ENCODE peak calls at places on chromosomes 12 and 14, in four cellular contexts. One of them, this sample, is unnamed.

GRCh38 chr12:94095618-94096017 is 52.8 kb upstream of the PLXNC1 start:
- DNase-seq in heart left ventricle: no peak
- DNase-seq in thoracic aorta: no peak
- DNase-seq in tibial artery: no peak
- DNase-seq in this sample: no peak

GRCh38 chr12:12254549-12254948 is 12.3 kb downstream of the LRP6 start:
- DNase-seq in heart left ventricle: no peak
- DNase-seq in thoracic aorta: no peak
- DNase-seq in tibial artery: no peak
- DNase-seq in this sample: no peak

GRCh38 chr14:28542040-28542439 is 224.5 kb upstream of the FOXG1 start:
- DNase-seq in heart left ventricle: no peak
- DNase-seq in thoracic aorta: no peak
- DNase-seq in tibial artery: no peak
- DNase-seq in this sample: no peak

GRCh38 chr12:4809449-4810218 is 89.4 kb downstream of the GALNT8 start:
- DNase-seq in heart left ventricle: no peak
- DNase-seq in thoracic aorta: no peak
- DNase-seq in tibial artery: no peak
- DNase-seq in this sample: no peak

GRCh38 chr14:53539489-53540126 is 386.5 kb upstream of the DDHD1 start:
- DNase-seq in heart left ventricle: peak; percentile 72
- DNase-seq in thoracic aorta: no peak
- DNase-seq in tibial artery: peak; percentile 82
- DNase-seq in this sample: peak; percentile 77

GRCh38 chr14:73973497-73973896 is 23.4 kb downstream of the COQ6 start:
- DNase-seq in heart left ventricle: no peak
- DNase-seq in thoracic aorta: no peak
- DNase-seq in tibial artery: no peak
- DNase-seq in this sample: no peak

GRCh38 chr12:44703311-44703910 is 172.7 kb downstream of the NELL2 start:
- DNase-seq in heart left ventricle: no peak
- DNase-seq in thoracic aorta: no peak
- DNase-seq in tibial artery: no peak
- DNase-seq in this sample: no peak

GRCh38 chr12:68932701-68933563 is at the start of gene CPM:
- DNase-seq in heart left ventricle: peak; percentile 77
- DNase-seq in thoracic aorta: no peak
- DNase-seq in tibial artery: peak; percentile 78
- DNase-seq in this sample: peak; percentile 75

GRCh38 chr12:88247241-88247643 is 105.1 kb downstream of the TMTC3 start:
- DNase-seq in heart left ventricle: no peak
- DNase-seq in thoracic aorta: no peak
- DNase-seq in tibial artery: no peak
- DNase-seq in this sample: no peak

GRCh38 chr14:89013098-89013504 is 188.7 kb downstream of the TTC8 start:
- DNase-seq in heart left ventricle: no peak
- DNase-seq in thoracic aorta: no peak
- DNase-seq in tibial artery: no peak
- DNase-seq in this sample: no peak
- TF ChIP-seq CTCF in heart left ventricle: no peak
- TF ChIP-seq CTCF in thoracic aorta: no peak
- TF ChIP-seq CTCF in tibial artery: no peak
- TF ChIP-seq CTCF in this sample: no peak

DNA sequence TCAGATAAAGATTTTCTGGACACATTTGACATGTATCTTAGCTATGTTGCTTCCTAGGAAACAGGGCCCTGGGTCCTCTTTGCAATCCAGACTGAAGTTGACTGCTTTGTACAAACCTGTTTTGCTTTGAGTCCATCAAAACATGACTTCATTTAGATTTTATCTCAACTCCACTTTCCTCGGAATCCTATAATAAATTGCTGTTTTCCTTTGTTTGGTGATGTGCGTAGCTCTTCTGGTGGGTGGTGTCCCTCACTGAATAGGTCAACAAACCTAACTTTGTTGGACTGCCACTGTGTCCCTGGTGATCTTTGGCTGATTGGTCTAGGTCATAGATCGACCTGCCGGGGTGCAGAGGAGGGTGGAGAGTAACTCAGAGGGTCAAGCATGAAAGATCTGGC is 735 bp upstream of the P2RX7 start:
- DNase-seq in heart left ventricle: no peak
- DNase-seq in thoracic aorta: no peak
- DNase-seq in tibial artery: no peak
- DNase-seq in this sample: no peak
- H3K27ac ChIP-seq in heart left ventricle: peak overlapping the region; percentile 76
- H3K27ac ChIP-seq in thoracic aorta: no peak overlapping the region
- H3K27ac ChIP-seq in tibial artery: peak overlapping the region; percentile 56
- H3K27ac ChIP-seq in this sample: no peak overlapping the region

GRCh38 chr14:31886161-31886835 is 190.8 kb upstream of the ARHGAP5 start:
- DNase-seq in heart left ventricle: no peak
- DNase-seq in thoracic aorta: no peak
- DNase-seq in tibial artery: no peak
- DNase-seq in this sample: no peak
- TF ChIP-seq CTCF in heart left ventricle: no peak
- TF ChIP-seq CTCF in thoracic aorta: no peak
- TF ChIP-seq CTCF in tibial artery: no peak
- TF ChIP-seq CTCF in this sample: no peak

GRCh38 chr12:1287446-1287975 is 296.5 kb downstream of the ERC1 start:
- DNase-seq in heart left ventricle: no peak
- DNase-seq in thoracic aorta: no peak
- DNase-seq in tibial artery: no peak
- DNase-seq in this sample: no peak

GRCh38 chr12:1293901-1294300 is 300.5 kb downstream of the FBXL14 start:
- DNase-seq in heart left ventricle: no peak
- DNase-seq in thoracic aorta: no peak
- DNase-seq in tibial artery: no peak
- DNase-seq in this sample: no peak

GRCh38 chr12:1284611-1285010 is 293.6 kb downstream of the ERC1 start:
- DNase-seq in heart left ventricle: no peak
- DNase-seq in thoracic aorta: no peak
- DNase-seq in tibial artery: no peak
- DNase-seq in this sample: no peak

GRCh38 chr12:1289371-1290155 is 298.5 kb downstream of the ERC1 start:
- DNase-seq in heart left ventricle: no peak
- DNase-seq in thoracic aorta: no peak
- DNase-seq in tibial artery: no peak
- DNase-seq in this sample: no peak
- H3K27ac ChIP-seq in heart left ventricle: peak overlapping the region; percentile 32
- H3K27ac ChIP-seq in thoracic aorta: no peak overlapping the region
- H3K27ac ChIP-seq in tibial artery: no peak overlapping the region
- H3K27ac ChIP-seq in this sample: no peak overlapping the region

GRCh38 chr12:58963844-58964243 is 43.5 kb upstream of the LRIG3 start:
- DNase-seq in heart left ventricle: no peak
- DNase-seq in thoracic aorta: no peak
- DNase-seq in tibial artery: no peak
- DNase-seq in this sample: no peak
- TF ChIP-seq CTCF in heart left ventricle: no peak
- TF ChIP-seq CTCF in thoracic aorta: no peak
- TF ChIP-seq CTCF in tibial artery: no peak
- TF ChIP-seq CTCF in this sample: no peak

GRCh38 chr12:63919758-63920157 is 75.3 kb downstream of the SRGAP1 start:
- DNase-seq in heart left ventricle: no peak
- DNase-seq in thoracic aorta: no peak
- DNase-seq in tibial artery: no peak
- DNase-seq in this sample: no peak
- H3K27ac ChIP-seq in heart left ventricle: no peak overlapping the region
- H3K27ac ChIP-seq in thoracic aorta: no peak overlapping the region
- H3K27ac ChIP-seq in tibial artery: no peak overlapping the region
- H3K27ac ChIP-seq in this sample: no peak overlapping the region

GRCh38 chr14:59120931-59121330 is 67.5 kb upstream of the DAAM1 start:
- DNase-seq in heart left ventricle: no peak
- DNase-seq in thoracic aorta: no peak
- DNase-seq in tibial artery: no peak
- DNase-seq in this sample: no peak

GRCh38 chr14:59126714-59127436 is 61.6 kb upstream of the DAAM1 start:
- DNase-seq in heart left ventricle: no peak
- DNase-seq in thoracic aorta: no peak
- DNase-seq in tibial artery: no peak
- DNase-seq in this sample: no peak

GRCh38 chr14:59123526-59123925 is 64.9 kb upstream of the DAAM1 start:
- DNase-seq in heart left ventricle: no peak
- DNase-seq in thoracic aorta: no peak
- DNase-seq in tibial artery: no peak
- DNase-seq in this sample: no peak

GRCh38 chr14:59125156-59125555 is 63.3 kb upstream of the DAAM1 start:
- DNase-seq in heart left ventricle: no peak
- DNase-seq in thoracic aorta: no peak
- DNase-seq in tibial artery: no peak
- DNase-seq in this sample: no peak

DNA sequence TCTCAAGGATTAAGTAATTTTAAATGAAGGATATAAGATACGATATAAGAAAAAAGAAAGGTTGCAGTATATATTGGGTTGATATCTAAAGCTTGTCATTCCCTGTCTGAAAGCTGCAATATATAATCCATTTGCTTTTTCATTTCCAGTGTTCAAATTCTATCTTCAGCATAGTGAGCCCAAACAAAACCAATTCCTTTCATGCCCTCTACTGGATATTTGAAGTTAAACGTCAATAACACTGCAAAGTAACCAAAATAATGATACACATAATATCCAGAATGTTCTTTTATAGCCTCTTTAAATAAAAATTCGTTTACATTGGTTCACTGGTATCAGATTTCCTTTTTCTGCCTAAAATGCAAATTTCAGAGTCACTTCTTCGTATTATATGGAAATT is 64.5 kb upstream of the DAAM1 start:
- DNase-seq in heart left ventricle: no peak
- DNase-seq in thoracic aorta: no peak
- DNase-seq in tibial artery: no peak
- DNase-seq in this sample: no peak
- TF ChIP-seq CTCF in heart left ventricle: peak; percentile 21
- TF ChIP-seq CTCF in thoracic aorta: no peak
- TF ChIP-seq CTCF in tibial artery: no peak
- TF ChIP-seq CTCF in this sample: peak; percentile 32

This sample was measured in psoas muscle.